ENCODE peak calls at places on chromosomes 13 and 19, in eight cellular contexts. L is neural progenitor cell; J is uterus; B is ovary; H is Peyer's patch; K is testis; R is GM23338; U is CD8-positive, alpha-beta T cell. E is an unnamed sample. For H3K27me3, the result is how much of the 10 kb centered on the place peaks cover.

GRCh38 chr19:41480336-41480735 is 37.4 kb downstream of the ERICH4 start:
- DNase-seq in L (no peak), J (no peak), B (peak), H (no peak), K (peak), R (no peak), U (no peak), E (no peak)

GRCh38 chr19:54364775-54365257 is at the start of gene LAIR1:
- DNase-seq in L (no peak), J (no peak), B (no peak), H (peak), K (no peak), R (no peak), U (peak), E (no peak)

GRCh38 chr19:532578-533484 is 1.3 kb downstream of the CDC34 start:
- DNase-seq in L (peak), J (peak), B (peak), H (peak), K (peak), R (peak), U (peak), E (peak)

GRCh38 chr13:28488376-28489005 is 6.4 kb downstream of the FLT1 start:
- DNase-seq in L (no peak), J (no peak), B (no peak), H (no peak), K (no peak), R (no peak), U (no peak), E (no peak)

GRCh38 chr13:31261241-31261640 is 61.5 kb downstream of the B3GLCT start:
- DNase-seq in L (no peak), J (no peak), B (no peak), H (no peak), K (no peak), R (no peak), U (no peak), E (no peak)

GRCh38 chr13:64457976-64458375 is 2772.2 kb downstream of the PCDH9 start:
- DNase-seq in L (no peak), J (no peak), B (no peak), H (no peak), K (no peak), R (no peak), U (no peak), E (no peak)

GRCh38 chr19:46311444-46311843 is 14.6 kb downstream of the HIF3A start:
- DNase-seq in L (no peak), J (no peak), B (no peak), H (no peak), K (no peak), R (no peak), U (no peak), E (no peak)

GRCh38 chr13:99723847-99724246 is 222.6 kb downstream of the TM9SF2 start:
- DNase-seq in L (peak), J (no peak), B (no peak), H (no peak), K (no peak), R (no peak), U (no peak), E (no peak)

GRCh38 chr13:67070306-67070705 is 159.8 kb downstream of the PCDH9 start:
- DNase-seq in L (no peak), J (no peak), B (no peak), H (no peak), K (no peak), R (peak), U (no peak), E (no peak)

GRCh38 chr19:55341191-55342043 is 1.7 kb downstream of the KMT5C start:
- DNase-seq in L (peak), J (peak), B (peak), H (peak), K (peak), R (peak), U (no peak), E (peak)

GRCh38 chr13:93535256-93535655 is 308.6 kb downstream of the GPC6 start:
- DNase-seq in L (no peak), J (no peak), B (no peak), H (no peak), K (no peak), R (no peak), U (no peak), E (no peak)

GRCh38 chr19:1037553-1038115 is 2.3 kb upstream of the ABCA7 start:
- DNase-seq in L (no peak), J (no peak), B (no peak), H (no peak), K (no peak), R (no peak), U (no peak), E (no peak)

GRCh38 chr13:70107125-70107497 is 515 bp upstream of the ATXN8OS start:
- DNase-seq in L (peak), J (no peak), B (no peak), H (no peak), K (no peak), R (no peak), U (no peak), E (no peak)

GRCh38 chr13:23876265-23876664 is 12.9 kb downstream of the MIPEP start:
- DNase-seq in L (peak), J (no peak), B (no peak), H (peak), K (no peak), R (peak), U (no peak), E (peak)

GRCh38 chr13:98539655-98540054 is 37.3 kb downstream of the STK24 start:
- DNase-seq in L (no peak), J (no peak), B (no peak), H (peak), K (no peak), R (no peak), U (no peak), E (no peak)

GRCh38 chr13:98856983-98857382 is 104.5 kb upstream of the SLC15A1 start:
- DNase-seq in L (no peak), J (no peak), B (no peak), H (peak), K (no peak), R (no peak), U (no peak), E (no peak)

GRCh38 chr19:7979011-7979410 is 26.4 kb downstream of the ELAVL1 start:
- DNase-seq in L (no peak), J (no peak), B (no peak), H (no peak), K (no peak), R (no peak), U (no peak), E (no peak)

GRCh38 chr19:50292216-50292827 is 36.9 kb downstream of the KCNC3 start:
- DNase-seq in L (no peak), J (no peak), B (no peak), H (no peak), K (no peak), R (peak), U (no peak), E (no peak)

GRCh38 chr19:6402834-6403608 is 10.1 kb upstream of the GTF2F1 start:
- DNase-seq in L (peak), J (no peak), B (no peak), H (peak), K (peak), R (peak), U (no peak), E (no peak)

GRCh38 chr19:15871570-15871969 is 26.3 kb downstream of the CYP4F2 start:
- DNase-seq in L (no peak), J (no peak), B (no peak), H (peak), K (no peak), R (no peak), U (peak), E (no peak)

GRCh38 chr13:59494560-59494970 is 669.2 kb downstream of the DIAPH3 start:
- DNase-seq in L (no peak), J (no peak), B (no peak), H (no peak), K (peak), R (no peak), U (no peak), E (no peak)

GRCh38 chr13:114161644-114162532 is 17.2 kb upstream of the CFAP97D2 start:
- DNase-seq in L (no peak), J (peak), B (peak), H (peak), K (peak), R (no peak), U (peak), E (no peak)

GRCh38 chr19:1041835-1042685 is 2.2 kb downstream of the ABCA7 start:
- DNase-seq in L (no peak), J (no peak), B (no peak), H (peak), K (no peak), R (no peak), U (no peak), E (peak)

DNA sequence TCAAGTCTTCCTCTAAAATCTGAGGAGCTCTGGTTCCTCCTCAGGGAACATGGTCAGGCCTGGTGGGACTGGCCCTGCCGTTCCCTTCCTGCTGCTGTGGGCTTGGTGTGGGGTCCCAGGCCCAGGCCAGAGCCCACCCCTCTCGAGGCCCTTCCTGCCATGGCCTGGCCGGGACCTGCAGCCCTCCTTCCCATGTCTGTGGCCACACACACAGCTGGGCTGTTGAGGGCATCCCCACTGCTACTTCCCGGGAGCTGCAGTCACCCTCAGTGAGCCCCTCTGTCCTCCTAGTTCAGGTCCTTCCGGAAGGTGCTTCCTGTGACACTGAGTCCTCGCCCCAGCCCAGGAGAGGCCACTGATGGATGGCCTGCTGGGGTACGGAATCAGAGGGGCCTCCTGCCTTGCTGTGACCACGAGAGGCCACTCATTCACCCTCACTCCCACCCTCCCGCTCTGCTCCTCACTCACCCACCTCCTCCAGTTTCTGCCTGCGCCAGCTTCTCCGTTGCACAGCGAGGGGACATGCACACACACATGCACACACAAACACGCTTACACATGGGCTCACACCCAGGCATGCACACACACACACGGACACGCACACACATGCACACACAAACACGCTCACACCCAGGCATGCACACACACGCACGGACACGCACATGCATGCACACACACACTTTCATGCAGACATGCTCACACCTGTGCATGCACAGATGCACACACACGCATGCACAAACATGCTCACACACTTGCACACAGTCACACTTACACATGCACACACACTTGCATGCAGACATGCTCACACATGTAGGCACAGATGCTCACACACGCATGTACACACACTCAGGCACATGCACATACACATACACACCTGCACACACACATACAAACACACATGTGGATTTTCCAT is 7.3 kb upstream of the MCF2L start:
- DNase-seq in L (no peak), J (no peak), B (no peak), H (peak), K (no peak), R (no peak), U (no peak), E (no peak)
- H3K27me3 ChIP-seq in L (under half), J (under half), B (under half), H (under half), K (under half), R (under half), U (under half), E (under half)

GRCh38 chr13:48975101-48975925 is at the start of gene FNDC3A:
- DNase-seq in L (peak), J (peak), B (peak), H (peak), K (peak), R (peak), U (no peak), E (peak)
- TF ChIP-seq CTCF in L (peak), J (peak), B (no peak), H (no peak), K (no peak), R (peak), U (no peak), E (no peak)

GRCh38 chr19:17872251-17873001 is 681 bp downstream of the SLC5A5 start:
- DNase-seq in L (no peak), J (no peak), B (no peak), H (peak), K (no peak), R (peak), U (peak), E (no peak)

GRCh38 chr19:17871032-17871877 is 490 bp upstream of the SLC5A5 start:
- DNase-seq in L (no peak), J (no peak), B (no peak), H (no peak), K (no peak), R (no peak), U (no peak), E (no peak)

GRCh38 chr19:17873661-17874422 is 2.1 kb downstream of the SLC5A5 start:
- DNase-seq in L (peak), J (no peak), B (no peak), H (peak), K (peak), R (peak), U (peak), E (no peak)

GRCh38 chr19:17869114-17869608 is 2.6 kb upstream of the SLC5A5 start:
- DNase-seq in L (no peak), J (no peak), B (no peak), H (no peak), K (no peak), R (peak), U (no peak), E (no peak)

GRCh38 chr19:17871878-17872250 is at the start of gene SLC5A5:
- DNase-seq in L (peak), J (no peak), B (no peak), H (no peak), K (no peak), R (peak), U (peak), E (no peak)
- H3K27me3 ChIP-seq in L (half or more), J (under half), B (under half), H (under half), K (under half), R (under half), U (under half), E (under half)

GRCh38 chr19:11324079-11324661 is 15.3 kb downstream of the RAB3D start:
- DNase-seq in L (no peak), J (peak), B (peak), H (peak), K (peak), R (no peak), U (peak), E (peak)

GRCh38 chr19:11323601-11324078 is 15.8 kb downstream of the RAB3D start:
- DNase-seq in L (no peak), J (no peak), B (no peak), H (no peak), K (no peak), R (peak), U (no peak), E (no peak)

GRCh38 chr19:11322269-11323024 is 17.0 kb downstream of the RAB3D start:
- DNase-seq in L (no peak), J (no peak), B (no peak), H (no peak), K (no peak), R (no peak), U (no peak), E (no peak)

GRCh38 chr19:11324748-11325389 is 14.6 kb downstream of the RAB3D start:
- DNase-seq in L (no peak), J (peak), B (peak), H (no peak), K (no peak), R (no peak), U (no peak), E (no peak)

GRCh38 chr19:11321206-11322126 is 18.0 kb downstream of the RAB3D start:
- DNase-seq in L (no peak), J (no peak), B (no peak), H (no peak), K (no peak), R (peak), U (no peak), E (no peak)
- TF ChIP-seq CTCF in L (no peak), J (no peak), B (no peak), H (no peak), K (no peak), R (peak), U (no peak), E (no peak)

GRCh38 chr19:11261431-11261901 is 858 bp downstream of the DOCK6 start:
- DNase-seq in L (peak), J (peak), B (no peak), H (no peak), K (no peak), R (peak), U (no peak), E (peak)
- H3K27me3 ChIP-seq in L (under half), J (under half), B (under half), H (under half), K (under half), R (under half), U (under half), E (under half)

GRCh38 chr19:13962738-13963602 is 10.7 kb downstream of the DCAF15 start:
- DNase-seq in L (no peak), J (peak), B (no peak), H (no peak), K (peak), R (peak), U (no peak), E (no peak)
- TF ChIP-seq CTCF in L (no peak), J (no peak), B (no peak), H (no peak), K (no peak), R (no peak), U (no peak), E (no peak)

DNA sequence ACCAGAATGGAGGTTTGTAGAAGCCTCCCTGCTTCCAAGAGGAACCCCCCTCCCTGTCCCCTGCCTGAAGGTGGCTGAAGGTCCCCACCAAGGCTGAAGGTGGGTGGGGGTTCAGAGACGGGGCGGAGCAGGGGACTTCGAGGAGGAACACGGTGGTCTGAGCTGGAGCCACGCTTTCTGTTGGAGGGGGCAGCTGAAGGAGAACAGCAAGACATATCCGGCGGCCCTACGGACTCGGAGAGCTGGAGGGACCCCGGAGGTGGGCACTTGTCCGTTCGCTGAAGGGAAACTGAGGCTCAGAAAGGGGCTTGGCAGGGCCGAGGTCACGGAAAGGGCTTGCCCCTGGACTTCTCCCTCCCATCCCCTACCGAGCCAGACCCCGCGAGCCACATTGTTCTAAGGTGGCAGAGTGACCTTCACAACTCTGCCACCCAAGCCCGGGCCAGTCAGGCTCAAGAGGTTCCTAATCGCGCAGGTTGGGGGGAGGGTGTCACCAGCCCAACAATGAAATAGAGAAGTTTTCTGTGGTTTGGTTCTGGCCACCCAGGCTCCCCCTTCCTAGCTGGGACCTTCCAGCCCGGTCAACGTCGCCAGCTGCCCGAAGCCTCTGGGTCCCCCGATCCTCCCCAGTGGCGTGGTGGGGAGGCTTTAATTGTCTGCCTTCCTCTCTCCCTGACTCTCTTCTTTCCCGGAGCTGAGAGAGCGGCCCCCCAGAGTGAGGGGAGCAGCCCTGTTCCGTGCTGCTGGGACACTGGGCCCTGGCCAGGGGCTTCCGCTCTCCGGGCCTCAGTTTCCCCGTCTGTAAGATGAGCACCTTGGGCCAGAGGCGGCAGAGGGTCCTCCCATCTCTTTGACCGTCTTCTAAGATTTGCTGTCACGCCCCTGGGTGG is 15.5 kb upstream of the KCNN1 start:
- DNase-seq in L (peak), J (no peak), B (no peak), H (no peak), K (no peak), R (no peak), U (no peak), E (no peak)
- H3K27me3 ChIP-seq in L (half or more), J (under half), B (under half), H (under half), K (under half), R (half or more), U (half or more), E (under half)

GRCh38 chr13:79808475-79808874 is 327.5 kb downstream of the NDFIP2 start:
- DNase-seq in L (no peak), J (no peak), B (no peak), H (no peak), K (no peak), R (no peak), U (no peak), E (no peak)

GRCh38 chr13:79807554-79807953 is 326.6 kb downstream of the NDFIP2 start:
- DNase-seq in L (no peak), J (no peak), B (no peak), H (no peak), K (no peak), R (no peak), U (no peak), E (peak)

GRCh38 chr13:79805317-79805716 is 324.4 kb downstream of the NDFIP2 start:
- DNase-seq in L (peak), J (no peak), B (no peak), H (no peak), K (no peak), R (no peak), U (no peak), E (no peak)

GRCh38 chr13:79803939-79804487 is 323.1 kb downstream of the NDFIP2 start:
- DNase-seq in L (no peak), J (no peak), B (no peak), H (no peak), K (no peak), R (no peak), U (no peak), E (no peak)

GRCh38 chr13:79806821-79807220 is 325.9 kb downstream of the NDFIP2 start:
- DNase-seq in L (no peak), J (no peak), B (no peak), H (no peak), K (no peak), R (no peak), U (no peak), E (no peak)
- TF ChIP-seq CTCF in L (no peak), J (no peak), B (no peak), H (no peak), K (no peak), R (no peak), U (no peak), E (no peak)